ENCODE peak calls at places on chromosomes 3 and 15, in ten cellular contexts. S is glutamatergic neuron, P is heart right ventricle, A is RWPE1, N is HFF-Myc, F is transverse colon, W is cardiac muscle cell, D is colonic mucosa, U is OCI-LY7, Q is fibroblast of lung. C is an unnamed sample.

GRCh38 chr3:187621881-187622280 is 48.3 kb downstream of the SST start:
- DNase-seq in S (no peak), W (no peak), F (no peak), D (no peak), Q (no peak), P (no peak), A (no peak), U (no peak), N (no peak), C (no peak)

GRCh38 chr3:106345353-106346027 is 476.7 kb upstream of the CBLB start:
- DNase-seq in P (no peak), U (no peak), N (peak), F (no peak), W (no peak), S (no peak), D (no peak), A (peak), Q (peak), C (no peak)

GRCh38 chr3:114650808-114651207 is 357.0 kb downstream of the TIGIT start:
- DNase-seq in W (no peak), A (peak), D (no peak), S (no peak), U (no peak), F (no peak), Q (peak), P (no peak), N (peak), C (no peak)

GRCh38 chr3:186307594-186307993 is 54.4 kb downstream of the DGKG start:
- DNase-seq in Q (peak), D (no peak), S (no peak), N (peak), P (no peak), F (no peak), W (peak), U (peak), A (no peak), C (no peak)

GRCh38 chr3:70256566-70256965 is 55.9 kb downstream of the MDFIC2 start:
- DNase-seq in Q (no peak), A (no peak), P (no peak), W (no peak), D (no peak), S (no peak), F (no peak), U (no peak), N (no peak), C (no peak)

GRCh38 chr15:40859206-40859851 is 14.7 kb downstream of the RHOV start:
- DNase-seq in F (peak), N (peak), Q (peak), W (peak), P (peak), A (peak), S (peak), D (peak), U (peak), C (peak)

GRCh38 chr15:76340802-76341365 is 4.3 kb downstream of the ISL2 start:
- DNase-seq in W (peak), S (peak), A (no peak), F (peak), N (no peak), Q (no peak), D (peak), U (no peak), P (no peak), C (no peak)

GRCh38 chr3:33884204-33884561 is 85.8 kb downstream of the PDCD6IP start:
- DNase-seq in W (peak), D (no peak), A (no peak), F (no peak), N (peak), S (no peak), Q (no peak), U (no peak), P (no peak), C (no peak)

GRCh38 chr3:187947927-187948682 is 202.8 kb upstream of the BCL6 start:
- DNase-seq in F (no peak), W (no peak), A (no peak), S (no peak), U (no peak), Q (no peak), N (no peak), D (no peak), P (no peak), C (no peak)

GRCh38 chr3:188415196-188415595 is 261.2 kb downstream of the LPP start:
- DNase-seq in Q (peak), W (no peak), N (peak), A (no peak), P (no peak), F (no peak), U (no peak), S (no peak), D (no peak), C (no peak)

GRCh38 chr3:159632847-159633246 is 355.8 kb upstream of the IL12A start:
- DNase-seq in U (no peak), S (no peak), Q (no peak), F (no peak), N (no peak), W (no peak), D (no peak), P (no peak), A (peak), C (no peak)

GRCh38 chr3:90035643-90036042 is 928.2 kb downstream of the EPHA3 start:
- DNase-seq in Q (no peak), F (no peak), S (no peak), D (no peak), W (no peak), A (no peak), U (no peak), N (no peak), P (no peak), C (no peak)

GRCh38 chr3:139757448-139758030 is 79.8 kb upstream of the NMNAT3 start:
- DNase-seq in W (no peak), N (no peak), Q (no peak), A (no peak), D (no peak), P (no peak), F (no peak), U (no peak), S (no peak), C (no peak)

GRCh38 chr3:64399205-64399800 is 174.0 kb upstream of the PRICKLE2 start:
- DNase-seq in F (no peak), Q (peak), W (peak), D (peak), A (peak), N (peak), P (no peak), U (peak), S (peak), C (no peak)

GRCh38 chr15:39886418-39886817 is 33.6 kb downstream of the GPR176 start:
- DNase-seq in A (no peak), S (no peak), F (no peak), U (no peak), P (no peak), D (no peak), W (no peak), N (no peak), Q (no peak), C (no peak)

GRCh38 chr3:196968233-196969000 is at the start of gene PIGZ:
- DNase-seq in P (peak), Q (peak), F (peak), U (peak), D (peak), A (peak), S (peak), N (no peak), W (peak), C (no peak)

GRCh38 chr3:13570391-13571194 is 21.7 kb downstream of the FBLN2 start:
- DNase-seq in W (no peak), A (no peak), S (no peak), N (no peak), U (no peak), F (no peak), D (no peak), Q (no peak), P (no peak), C (no peak)

GRCh38 chr3:52893723-52894122 is 3.6 kb downstream of the STIMATE start:
- DNase-seq in D (no peak), W (no peak), U (no peak), F (no peak), S (no peak), A (no peak), P (no peak), Q (no peak), N (no peak), C (no peak)

DNA sequence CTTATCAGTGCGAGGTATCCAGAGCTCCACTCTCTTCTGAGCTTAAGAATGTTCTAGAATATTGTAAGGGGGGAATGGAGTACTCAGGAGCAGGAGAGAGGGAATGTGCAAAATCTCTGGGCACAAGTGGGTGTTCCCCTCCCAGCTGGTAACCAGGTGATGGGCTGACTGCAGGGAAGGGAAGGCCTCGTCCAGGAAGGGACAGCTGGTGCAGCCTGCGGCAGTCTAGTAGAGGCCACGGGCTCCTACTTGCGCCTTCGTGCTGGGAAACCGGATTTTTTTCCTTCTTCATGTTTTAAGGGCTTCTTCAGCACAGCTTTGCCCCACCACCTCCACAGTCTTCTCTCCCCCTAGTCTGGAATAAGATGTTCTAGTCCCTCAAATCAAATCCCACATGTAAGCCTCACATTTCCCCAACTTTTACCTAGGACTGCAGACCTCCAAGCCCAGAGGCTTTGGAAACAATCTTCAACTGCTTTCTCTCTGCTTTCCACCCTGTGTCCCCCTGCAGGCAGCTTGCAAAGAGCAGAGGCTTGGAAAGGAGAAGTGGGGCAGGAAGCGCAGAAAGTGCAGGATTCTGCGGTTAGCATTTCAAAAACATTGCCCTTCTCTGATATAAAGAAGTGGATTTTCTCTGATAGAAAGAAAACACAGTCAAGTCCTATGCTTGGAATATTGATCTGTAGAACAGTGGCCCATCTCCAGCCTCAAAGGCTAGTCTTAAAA is 11.9 kb upstream of the CGNL1 start:
- DNase-seq in D (peak), N (no peak), F (no peak), A (no peak), U (no peak), S (peak), W (peak), P (no peak), Q (peak), C (no peak)
- TF ChIP-seq CTCF in D (no peak), N (peak), F (no peak), A (no peak), U (peak), S (no peak), W (peak), P (no peak), Q (peak), C (no peak)

DNA sequence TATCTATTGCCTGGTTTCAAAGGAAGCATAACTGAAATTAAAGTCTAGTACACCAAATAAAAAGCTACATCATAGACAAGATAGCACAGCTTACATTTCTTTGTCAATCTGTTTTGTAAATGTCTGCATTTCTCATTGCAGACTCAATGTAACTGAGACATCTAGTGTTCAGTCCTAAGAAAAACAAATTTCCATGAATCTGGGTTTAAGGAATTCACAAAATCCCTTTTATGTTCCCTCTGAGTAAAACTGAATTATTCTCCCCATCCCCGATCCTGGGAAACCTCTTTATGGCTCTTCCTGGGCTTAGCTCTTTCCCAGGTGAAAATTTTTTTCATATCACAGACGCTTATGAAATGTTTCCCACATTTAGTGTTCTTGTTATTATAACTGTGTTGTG is 21.6 kb upstream of the RASA2 start:
- DNase-seq in P (no peak), S (no peak), W (no peak), A (no peak), F (no peak), Q (peak), D (no peak), U (no peak), N (no peak), C (no peak)
- TF ChIP-seq CTCF in P (no peak), S (no peak), W (peak), A (peak), F (no peak), Q (peak), D (no peak), U (no peak), N (no peak), C (no peak)

GRCh38 chr3:51478630-51479029 is 21.2 kb downstream of the DCAF1 start:
- DNase-seq in Q (no peak), N (no peak), W (no peak), D (no peak), U (no peak), A (no peak), P (no peak), S (no peak), F (no peak), C (no peak)

GRCh38 chr3:51471775-51472652 is 27.8 kb downstream of the DCAF1 start:
- DNase-seq in W (no peak), D (no peak), F (no peak), P (no peak), S (no peak), Q (peak), A (no peak), N (no peak), U (no peak), C (no peak)

DNA sequence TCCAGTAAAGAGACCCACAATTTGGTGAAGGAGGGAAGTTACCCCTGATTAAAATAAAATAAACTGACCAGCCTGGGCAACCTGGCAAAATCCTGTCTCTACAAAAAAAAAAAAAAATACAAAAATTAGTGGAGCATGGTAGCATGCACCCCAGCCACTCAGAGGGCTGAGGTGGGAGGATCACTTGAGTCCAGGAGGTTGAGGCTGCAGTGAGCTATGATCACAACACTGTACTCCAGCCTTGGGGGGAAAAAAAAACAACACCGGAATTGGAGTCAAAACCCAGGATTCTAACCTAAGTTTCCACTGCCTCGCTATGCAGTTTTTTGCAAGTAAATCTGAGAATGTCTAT is 22.5 kb downstream of the DCAF1 start:
- DNase-seq in Q (no peak), W (no peak), N (no peak), S (no peak), P (no peak), U (no peak), D (no peak), F (no peak), A (no peak), C (no peak)
- TF ChIP-seq CTCF in Q (no peak), W (no peak), N (no peak), S (no peak), P (no peak), U (no peak), D (no peak), F (no peak), A (no peak), C (no peak)

GRCh38 chr3:31103623-31104180 is 209.2 kb upstream of the GADL1 start:
- DNase-seq in W (no peak), D (no peak), P (no peak), F (no peak), A (no peak), S (no peak), Q (peak), U (no peak), N (no peak), C (no peak)

GRCh38 chr3:31106912-31107311 is 212.5 kb upstream of the GADL1 start:
- DNase-seq in P (no peak), F (no peak), Q (no peak), A (no peak), D (no peak), W (no peak), N (no peak), U (no peak), S (no peak), C (no peak)

GRCh38 chr3:31105011-31105410 is 210.6 kb upstream of the GADL1 start:
- DNase-seq in S (no peak), Q (no peak), A (no peak), N (no peak), U (no peak), D (no peak), F (no peak), W (no peak), P (no peak), C (no peak)

GRCh38 chr3:31105438-31106077 is 211.1 kb upstream of the GADL1 start:
- DNase-seq in F (no peak), S (no peak), A (peak), W (no peak), N (peak), D (no peak), U (no peak), P (no peak), Q (peak), C (no peak)

DNA sequence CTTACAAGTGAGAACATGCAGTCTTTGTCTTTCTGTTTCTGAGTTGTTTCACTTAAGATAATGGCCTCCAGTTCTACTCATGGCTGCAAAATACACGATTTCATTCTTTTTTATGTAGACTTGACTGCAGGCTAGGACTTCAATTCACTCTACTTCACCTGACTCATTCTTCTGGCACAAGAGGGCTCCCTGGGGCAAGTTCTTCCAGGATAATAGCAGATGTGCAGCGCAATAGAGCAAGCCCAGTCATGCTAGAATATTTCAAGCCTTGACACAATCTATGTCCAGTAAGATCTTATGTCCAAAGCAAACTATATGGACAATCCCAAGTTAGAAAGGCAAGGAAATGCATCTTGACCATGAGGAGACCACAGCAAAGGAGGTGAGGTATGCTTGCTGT is 211.7 kb upstream of the GADL1 start:
- DNase-seq in Q (peak), W (no peak), D (no peak), S (no peak), N (peak), F (peak), U (peak), A (peak), P (no peak), C (no peak)
- TF ChIP-seq CTCF in Q (no peak), W (no peak), D (no peak), S (no peak), N (no peak), F (no peak), U (peak), A (peak), P (no peak), C (no peak)

C was measured in omental fat pad.